ENCODE peak calls at places on chromosomes 11 and 22, in five cellular contexts. T, O, I, L and Q are unnamed samples.

GRCh38 chr22:23772315-23773246 is at the start of gene MMP11:
- DNase-seq in T (peak), L (no peak), I (no peak), O (peak), Q (peak)

GRCh38 chr11:112903310-112903709 is 57.9 kb upstream of the NCAM1 start:
- DNase-seq in T (no peak), L (no peak), I (no peak), O (no peak), Q (no peak)

GRCh38 chr22:37126882-37127281 is 17.4 kb upstream of the TMPRSS6 start:
- DNase-seq in T (no peak), L (no peak), I (no peak), O (peak), Q (peak)

GRCh38 chr11:64594159-64594939 is 3.3 kb downstream of the SLC22A12 start:
- DNase-seq in O (no peak), I (no peak), T (no peak), L (no peak), Q (no peak)

GRCh38 chr11:61693897-61694840 is 14.0 kb downstream of the DAGLA start:
- DNase-seq in O (no peak), T (no peak), L (peak), I (no peak), Q (no peak)

GRCh38 chr11:87180743-87181142 is 143.0 kb downstream of the TMEM135 start:
- DNase-seq in L (no peak), T (no peak), I (no peak), O (no peak), Q (no peak)

GRCh38 chr11:117064275-117064674 is 34.0 kb downstream of the SIK3 start:
- DNase-seq in L (no peak), O (no peak), I (no peak), T (no peak), Q (no peak)

GRCh38 chr22:42895087-42895486 is 38.0 kb upstream of the ARFGAP3 start:
- DNase-seq in O (no peak), L (no peak), I (peak), T (no peak), Q (no peak)

GRCh38 chr11:128970598-128971190 is 28.0 kb upstream of the TP53AIP1 start:
- DNase-seq in I (no peak), T (no peak), O (no peak), L (no peak), Q (no peak)

GRCh38 chr11:47183031-47183856 is 3.0 kb downstream of the PACSIN3 start:
- DNase-seq in O (no peak), L (no peak), T (no peak), I (no peak), Q (no peak)

GRCh38 chr11:77089004-77089545 is 13.6 kb upstream of the OMP start:
- DNase-seq in T (no peak), O (no peak), I (no peak), L (no peak), Q (no peak)

GRCh38 chr11:124758355-124759267 is 3.5 kb downstream of the ESAM start:
- DNase-seq in O (peak), L (peak), I (no peak), T (peak), Q (peak)

GRCh38 chr22:36999463-36999862 is 19.8 kb downstream of the TST start:
- DNase-seq in O (no peak), L (no peak), T (no peak), I (no peak), Q (no peak)

GRCh38 chr11:117876049-117876340 is 463 bp downstream of the FXYD6 start:
- DNase-seq in I (no peak), O (no peak), L (no peak), T (no peak), Q (no peak)

GRCh38 chr11:33690290-33691050 is 10.2 kb downstream of the C11orf91 start:
- DNase-seq in I (no peak), L (peak), O (no peak), T (peak), Q (no peak)

GRCh38 chr11:1563697-1564534 is 8.2 kb downstream of the DUSP8 start:
- DNase-seq in L (no peak), T (no peak), I (no peak), O (no peak), Q (no peak)

GRCh38 chr11:122202951-122203456 is 87.0 kb upstream of the BLID start:
- DNase-seq in I (no peak), L (peak), O (peak), T (peak), Q (peak)

GRCh38 chr22:50082961-50083461 is 2.2 kb downstream of the MLC1 start:
- DNase-seq in I (no peak), O (no peak), T (peak), L (peak), Q (no peak)

GRCh38 chr11:28536504-28537267 is 428.5 kb downstream of the METTL15 start:
- DNase-seq in L (no peak), T (no peak), O (no peak), I (no peak), Q (no peak)

GRCh38 chr22:27456696-27457503 is 344.7 kb downstream of the MN1 start:
- DNase-seq in T (no peak), O (no peak), I (no peak), L (no peak), Q (no peak)

GRCh38 chr11:87187930-87188329 is 150.2 kb downstream of the TMEM135 start:
- DNase-seq in I (no peak), O (no peak), T (no peak), L (no peak), Q (no peak)

GRCh38 chr11:126284829-126285228 is 1.9 kb downstream of the TIRAP start:
- DNase-seq in I (peak), L (peak), T (peak), O (no peak), Q (no peak)

GRCh38 chr22:45880732-45881523 is 96.0 kb downstream of the WNT7B start:
- DNase-seq in O (no peak), T (no peak), I (no peak), L (no peak), Q (peak)

GRCh38 chr11:64629103-64629502 is 38.1 kb downstream of the SLC22A12 start:
- DNase-seq in I (no peak), T (no peak), L (no peak), O (no peak), Q (no peak)

GRCh38 chr11:77710358-77710757 is 72.8 kb upstream of the CLNS1A start:
- DNase-seq in I (no peak), L (peak), O (no peak), T (no peak), Q (no peak)

GRCh38 chr22:31263896-31264295 is 28.4 kb downstream of the PIK3IP1 start:
- DNase-seq in T (no peak), O (no peak), L (no peak), I (no peak), Q (no peak)

GRCh38 chr11:68033708-68034045 is 3.2 kb downstream of the NDUFS8 start:
- DNase-seq in O (no peak), L (no peak), T (no peak), I (no peak), Q (no peak)

GRCh38 chr22:37753746-37754145 is 54.0 kb upstream of the GCAT start:
- DNase-seq in T (no peak), I (no peak), O (no peak), L (no peak), Q (no peak)

GRCh38 chr11:2791521-2792375 is 92.0 kb upstream of the KCNQ1OT1 start:
- DNase-seq in I (no peak), O (peak), T (no peak), L (no peak), Q (peak)

GRCh38 chr22:46090051-46090591 is 60.2 kb upstream of the PPARA start:
- DNase-seq in L (no peak), T (no peak), O (no peak), I (no peak), Q (no peak)

GRCh38 chr11:65500262-65501004 is 1.6 kb downstream of the MALAT1 start:
- DNase-seq in L (no peak), O (no peak), I (no peak), T (peak), Q (no peak)

GRCh38 chr11:118619444-118620205 is 12.2 kb downstream of the PHLDB1 start:
- DNase-seq in T (no peak), O (no peak), L (no peak), I (no peak), Q (no peak)

GRCh38 chr11:82994615-82995014 is 77.1 kb downstream of the RAB30 start:
- DNase-seq in O (no peak), T (no peak), L (no peak), I (no peak), Q (no peak)

GRCh38 chr11:76642341-76642740 is 28.2 kb downstream of the LRRC32 start:
- DNase-seq in T (no peak), O (no peak), I (no peak), L (no peak), Q (no peak)

GRCh38 chr22:31229402-31230140 is 17.5 kb downstream of the LIMK2 start:
- DNase-seq in T (peak), L (no peak), I (no peak), O (no peak), Q (no peak)

GRCh38 chr22:37701121-37701786 is 4.4 kb downstream of the TRIOBP start:
- DNase-seq in I (no peak), O (no peak), T (no peak), L (no peak), Q (no peak)

GRCh38 chr11:131044851-131045250 is 128.6 kb upstream of the SNX19 start:
- DNase-seq in T (no peak), L (no peak), I (no peak), O (no peak), Q (no peak)

GRCh38 chr22:50306753-50307749 is at the start of gene PLXNB2:
- DNase-seq in T (peak), O (peak), L (peak), I (no peak), Q (peak)

GRCh38 chr11:38332046-38332445 is 1734.0 kb upstream of the RAG2 start:
- DNase-seq in L (no peak), O (no peak), T (peak), I (no peak), Q (no peak)
- TF ChIP-seq ATF2 in L (no peak), O (no peak), T (no peak), I (no peak), Q (no peak)

DNA sequence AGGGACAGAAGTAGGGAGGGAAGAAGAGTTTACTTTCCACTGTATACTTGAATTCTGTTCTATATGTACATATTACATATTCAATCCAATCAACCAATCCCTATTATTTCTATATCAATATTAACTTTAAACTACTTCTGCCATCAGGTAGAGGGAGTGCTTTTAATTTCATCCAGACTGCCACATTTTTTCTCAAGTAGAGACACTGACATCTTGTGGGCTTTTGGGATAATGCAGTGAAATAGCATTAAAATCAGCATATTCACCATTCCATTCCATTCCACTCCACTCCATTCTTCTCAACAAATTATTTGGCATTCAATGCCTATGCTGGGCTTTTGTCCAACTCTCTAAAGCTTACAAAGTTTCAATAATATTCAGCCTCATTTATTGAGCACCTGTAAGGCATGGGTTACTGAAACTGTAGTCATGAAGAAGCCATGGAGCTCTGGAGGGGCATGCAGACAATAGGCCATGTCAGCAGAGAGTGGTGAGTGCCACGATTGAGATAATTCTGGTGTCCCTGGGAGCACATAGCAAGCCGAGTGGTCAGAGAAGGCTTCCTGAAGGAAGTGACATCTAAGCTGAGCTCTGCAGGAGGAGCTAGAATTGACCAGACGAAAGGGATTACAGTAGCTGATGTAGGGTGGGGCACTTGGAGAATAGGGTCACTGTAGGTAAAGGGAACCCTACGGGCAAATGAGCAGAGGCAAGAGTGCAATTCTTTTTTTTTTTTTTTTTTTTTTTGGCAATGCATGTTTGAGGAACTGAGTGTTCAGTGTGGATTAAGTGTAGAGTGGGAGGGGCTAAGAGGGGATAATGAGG is 12.8 kb upstream of the CLPB start:
- DNase-seq in I (no peak), T (peak), O (no peak), L (peak), Q (no peak)
- TF ChIP-seq MAX in I (no peak), T (no peak), O (no peak), L (no peak), Q (no peak)

GRCh38 chr11:84947070-84947469 is 680.1 kb downstream of the DLG2 start:
- DNase-seq in T (no peak), L (no peak), I (no peak), O (no peak), Q (no peak)

DNA sequence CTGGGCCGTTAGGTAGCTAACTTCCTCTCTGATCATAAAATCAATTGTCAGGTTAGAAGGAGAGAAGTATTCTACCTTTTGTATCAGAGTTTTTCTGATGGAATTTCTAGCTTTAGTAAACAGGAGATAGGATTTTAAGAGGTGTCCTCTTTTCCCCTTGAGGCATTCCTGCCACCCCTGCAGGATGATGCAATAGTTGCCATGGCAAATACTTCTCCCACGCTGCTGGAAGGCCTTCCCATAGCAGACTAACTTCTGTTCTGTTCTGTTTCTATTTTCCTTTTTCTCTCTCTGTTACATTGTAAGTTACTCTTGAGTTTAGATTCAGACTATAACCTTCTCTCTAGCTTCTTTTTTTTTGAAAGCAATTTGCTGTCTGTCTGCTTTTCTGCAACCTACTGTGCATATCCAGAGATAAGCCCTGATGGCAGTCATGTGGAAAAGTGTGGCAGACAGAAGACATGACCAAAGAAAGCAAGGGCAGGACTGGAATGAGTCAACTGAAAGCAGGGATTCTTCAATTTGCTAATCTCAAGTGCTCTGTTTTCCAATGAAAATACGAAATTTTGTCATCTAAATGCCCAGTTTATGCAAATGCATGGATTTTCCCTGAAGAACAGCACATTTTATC is 679.1 kb downstream of the DLG2 start:
- DNase-seq in O (no peak), I (no peak), T (no peak), L (no peak), Q (peak)
- TF ChIP-seq ATF2 in O (no peak), I (no peak), T (no peak), L (no peak), Q (no peak)

GRCh38 chr22:26286091-26286780 is 117.0 kb downstream of the SEZ6L start:
- DNase-seq in I (no peak), T (no peak), L (no peak), O (no peak), Q (no peak)

GRCh38 chr22:26287382-26288228 is 118.3 kb downstream of the SEZ6L start:
- DNase-seq in O (no peak), T (no peak), I (no peak), L (no peak), Q (no peak)

GRCh38 chr22:26291940-26292666 is 122.8 kb downstream of the SEZ6L start:
- DNase-seq in L (no peak), O (no peak), T (no peak), I (no peak), Q (no peak)

GRCh38 chr22:26292667-26292995 is 123.4 kb downstream of the SEZ6L start:
- DNase-seq in L (no peak), I (no peak), T (no peak), O (no peak), Q (no peak)

GRCh38 chr22:26289486-26290250 is 120.4 kb downstream of the SEZ6L start:
- DNase-seq in L (no peak), I (no peak), O (no peak), T (no peak), Q (no peak)
- TF ChIP-seq MAX in L (no peak), I (no peak), O (no peak), T (no peak), Q (no peak)

GRCh38 chr11:70292166-70292565 is 21.7 kb downstream of the PPFIA1 start:
- DNase-seq in O (no peak), L (no peak), T (no peak), I (no peak), Q (no peak)

GRCh38 chr11:70289582-70289981 is 19.1 kb downstream of the PPFIA1 start:
- DNase-seq in T (no peak), I (no peak), L (no peak), O (no peak), Q (no peak)

GRCh38 chr11:70292863-70293262 is 22.4 kb downstream of the PPFIA1 start:
- DNase-seq in O (no peak), I (no peak), T (no peak), L (no peak), Q (no peak)

DNA sequence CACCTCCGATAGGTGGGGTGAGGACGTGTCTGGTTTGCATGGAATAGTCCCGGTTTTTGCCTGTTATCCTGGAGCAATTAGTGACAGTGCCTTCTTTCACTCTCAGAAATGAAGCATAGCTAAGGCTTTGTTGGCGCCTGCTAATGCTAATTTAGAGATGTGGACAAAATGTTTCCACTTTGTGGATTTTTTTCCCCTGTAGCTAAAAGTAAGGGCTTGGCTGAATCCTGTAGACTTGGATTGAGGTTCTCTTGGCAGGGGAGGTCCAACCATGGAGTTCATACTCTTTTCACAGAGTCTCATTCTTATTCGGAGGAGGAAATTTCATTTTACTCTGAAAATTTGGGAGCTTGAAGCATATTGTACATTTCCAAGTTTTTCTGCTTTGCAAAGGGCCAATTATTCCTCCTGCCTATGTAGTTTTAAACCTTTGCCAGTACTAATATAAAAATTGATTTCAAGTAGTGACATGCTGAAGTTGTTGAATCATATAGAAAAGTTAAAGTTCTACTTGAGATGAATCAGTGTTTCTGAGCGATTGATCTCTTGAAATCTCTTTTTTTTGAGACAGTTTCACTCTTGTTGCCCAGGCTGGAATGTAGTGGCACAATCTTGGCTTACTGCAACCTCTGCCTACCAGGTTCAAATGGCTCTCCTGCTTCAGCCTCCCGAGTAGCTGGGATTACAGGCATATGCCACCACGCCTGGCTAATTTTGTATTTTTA is 20.0 kb downstream of the PPFIA1 start:
- DNase-seq in I (no peak), O (no peak), L (no peak), T (no peak), Q (no peak)
- TF ChIP-seq ATF2 in I (no peak), O (no peak), L (no peak), T (no peak), Q (no peak)